ENCODE peak calls at places on chromosomes 16 and 17, in six cellular contexts. Y is Calu3; Q is left cardiac atrium; X is NCI-H2081; T is progenitor cell of endocrine pancreas; R is naive thymus-derived CD8-positive, alpha-beta T cell. V is an unnamed sample.

GRCh38 chr16:85220125-85220839 is 108.0 kb upstream of the CIBAR2 start:
- DNase-seq in Y (peak; percentile 28), Q (peak; percentile 72), X (peak; percentile 93), T (no peak), R (no peak), V (no peak)

GRCh38 chr16:48963901-48964615 is 317.6 kb downstream of the CBLN1 start:
- DNase-seq in Y (peak; percentile 11), Q (no peak), X (no peak), T (no peak), R (no peak), V (peak; percentile 84)

GRCh38 chr16:19505600-19506303 is 16.1 kb downstream of the GDE1 start:
- DNase-seq in Y (no peak), Q (peak; percentile 37), X (no peak), T (no peak), R (no peak), V (peak; percentile 77)

GRCh38 chr16:9946022-9946720 is 236.1 kb downstream of the GRIN2A start:
- DNase-seq in Y (no peak), Q (no peak), X (no peak), T (no peak), R (no peak), V (no peak)

GRCh38 chr16:77531741-77532140 is 96.9 kb upstream of the ADAMTS18 start:
- DNase-seq in Y (no peak), Q (no peak), X (no peak), T (no peak), R (no peak), V (peak; percentile 61)

GRCh38 chr17:28634211-28634865 is 10.6 kb downstream of the BLTP2 start:
- DNase-seq in Y (no peak), Q (no peak), X (no peak), T (no peak), R (no peak), V (peak; percentile 90)

GRCh38 chr17:27385626-27386025 is 70.6 kb upstream of the KSR1 start:
- DNase-seq in Y (no peak), Q (no peak), X (no peak), T (no peak), R (no peak), V (no peak)

GRCh38 chr16:86680137-86680536 is 101.8 kb downstream of the FOXL1 start:
- DNase-seq in Y (no peak), Q (peak; percentile 59), X (no peak), T (no peak), R (no peak), V (no peak)

GRCh38 chr16:48099455-48099854 is 56.3 kb downstream of the ABCC12 start:
- DNase-seq in Y (no peak), Q (peak; percentile 40), X (no peak), T (no peak), R (no peak), V (peak; percentile 24)

GRCh38 chr17:42273474-42274272 is 2.5 kb downstream of the STAT5B start:
- DNase-seq in Y (no peak), Q (no peak), X (no peak), T (no peak), R (peak; percentile 31), V (no peak)

GRCh38 chr16:2791174-2791573 is 3.8 kb upstream of the PRSS33 start:
- DNase-seq in Y (no peak), Q (no peak), X (no peak), T (no peak), R (no peak), V (no peak)

GRCh38 chr16:4811242-4811641 is 8.8 kb upstream of the ROGDI start:
- DNase-seq in Y (no peak), Q (no peak), X (no peak), T (no peak), R (no peak), V (no peak)